ENCODE peak calls at places on chromosome 11, in four cellular contexts. C, D, Y and I are unnamed samples.

GRCh38 chr11:777288-778255 is at the start of gene GATD1:
- DNase-seq in C (peak; percentile 94), D (peak; percentile 73), Y (peak; percentile 44), I (peak; percentile 96)

GRCh38 chr11:108467091-108467823 is at the start of gene C11orf65:
- DNase-seq in Y (peak; percentile 96), C (peak; percentile 97), D (peak; percentile 93), I (peak; percentile 95)

GRCh38 chr11:122226810-122227379 is 110.9 kb upstream of the BLID start:
- DNase-seq in C (no peak), Y (no peak), D (no peak), I (no peak)

GRCh38 chr11:119671048-119671447 is 58.0 kb downstream of the NECTIN1 start:
- DNase-seq in Y (no peak), C (no peak), D (no peak), I (no peak)

GRCh38 chr11:91081440-91082088 is 858.7 kb upstream of the CHORDC1 start:
- DNase-seq in Y (no peak), D (no peak), C (no peak), I (peak; percentile 3)

GRCh38 chr11:1153105-1153950 is 4.4 kb upstream of the MUC5AC start:
- DNase-seq in C (no peak), Y (no peak), D (peak; percentile 7), I (peak; percentile 45)

GRCh38 chr11:70270877-70271634 is 566 bp downstream of the PPFIA1 start:
- DNase-seq in C (peak; percentile 53), D (peak; percentile 37), Y (no peak), I (peak; percentile 58)

GRCh38 chr11:82906236-82906635 is 4.7 kb downstream of the DDIAS start:
- DNase-seq in C (peak; percentile 12), D (peak; percentile 26), Y (no peak), I (peak; percentile 12)

GRCh38 chr11:119363874-119364590 is 17.5 kb downstream of the USP2 start:
- DNase-seq in Y (no peak), D (no peak), C (peak; percentile 76), I (peak; percentile 31)

DNA sequence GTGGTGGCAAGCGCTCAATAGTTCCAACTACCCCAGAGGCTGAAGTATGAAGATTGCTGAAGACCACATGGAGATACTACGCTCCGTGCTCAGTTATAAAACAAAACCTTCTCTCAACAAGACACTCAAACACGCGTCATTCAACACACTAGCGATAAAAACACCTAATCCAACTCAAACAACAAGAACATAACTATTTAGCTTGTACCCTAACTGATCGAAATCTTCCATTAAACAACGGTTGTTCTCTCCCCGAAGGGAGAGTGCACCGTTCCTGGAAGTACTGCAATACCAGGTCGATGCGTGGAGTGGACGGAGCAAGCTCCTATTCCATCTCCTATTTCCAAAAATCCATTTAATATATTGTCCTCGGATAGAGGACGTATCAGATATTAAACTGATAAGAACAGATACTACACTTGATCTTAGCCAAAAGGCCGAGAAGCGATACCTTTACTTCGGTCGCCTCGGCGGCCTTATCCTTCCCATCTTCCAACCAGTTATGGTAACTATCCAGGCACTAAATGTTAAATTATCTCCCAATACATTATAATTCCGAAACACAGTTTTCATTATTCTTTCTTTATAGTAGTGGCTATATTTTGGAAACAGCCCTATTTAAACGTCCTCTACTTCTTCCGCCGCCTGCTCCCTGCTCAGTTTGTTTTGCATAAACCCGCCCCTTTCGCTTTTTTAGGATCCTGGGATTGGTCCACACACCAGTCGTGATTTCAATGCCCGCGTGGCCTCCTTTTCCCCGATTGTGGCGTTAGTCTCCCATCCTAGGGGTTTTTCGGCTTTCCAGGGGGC is 2.2 kb upstream of the WDR74 start:
- DNase-seq in D (peak; percentile 98), C (peak; percentile 96), Y (peak; percentile 100), I (peak; percentile 99)
- TF ChIP-seq REST in D (no peak), C (peak; percentile 92), Y (peak; percentile 40), I (peak; percentile 95)

GRCh38 chr11:18397921-18398320 is 3.6 kb downstream of the LDHA start:
- DNase-seq in C (no peak), D (no peak), Y (no peak), I (no peak)
- TF ChIP-seq CHD4 in C (no peak), D (no peak), Y (no peak), I (no peak)

GRCh38 chr11:12694182-12694531 is 19.9 kb downstream of the TEAD1 start:
- DNase-seq in C (no peak), D (no peak), Y (no peak), I (no peak)
- TF ChIP-seq REST in C (no peak), D (no peak), Y (no peak), I (no peak)

GRCh38 chr11:58919561-58919960 is 19.7 kb upstream of the GLYATL1 start:
- DNase-seq in C (no peak), Y (no peak), D (no peak), I (no peak)
- TF ChIP-seq CHD4 in C (no peak), Y (no peak), D (no peak), I (no peak)

GRCh38 chr11:20973959-20974358 is 304.6 kb downstream of the NELL1 start:
- DNase-seq in D (no peak), Y (no peak), C (no peak), I (no peak)
- TF ChIP-seq REST in D (peak; percentile 14), Y (peak; percentile 66), C (no peak), I (peak; percentile 61)

GRCh38 chr11:8167796-8168195 is 1.0 kb downstream of the RIC3 start:
- DNase-seq in Y (no peak), D (no peak), C (no peak), I (no peak)
- TF ChIP-seq CHD4 in Y (no peak), D (no peak), C (no peak), I (no peak)

DNA sequence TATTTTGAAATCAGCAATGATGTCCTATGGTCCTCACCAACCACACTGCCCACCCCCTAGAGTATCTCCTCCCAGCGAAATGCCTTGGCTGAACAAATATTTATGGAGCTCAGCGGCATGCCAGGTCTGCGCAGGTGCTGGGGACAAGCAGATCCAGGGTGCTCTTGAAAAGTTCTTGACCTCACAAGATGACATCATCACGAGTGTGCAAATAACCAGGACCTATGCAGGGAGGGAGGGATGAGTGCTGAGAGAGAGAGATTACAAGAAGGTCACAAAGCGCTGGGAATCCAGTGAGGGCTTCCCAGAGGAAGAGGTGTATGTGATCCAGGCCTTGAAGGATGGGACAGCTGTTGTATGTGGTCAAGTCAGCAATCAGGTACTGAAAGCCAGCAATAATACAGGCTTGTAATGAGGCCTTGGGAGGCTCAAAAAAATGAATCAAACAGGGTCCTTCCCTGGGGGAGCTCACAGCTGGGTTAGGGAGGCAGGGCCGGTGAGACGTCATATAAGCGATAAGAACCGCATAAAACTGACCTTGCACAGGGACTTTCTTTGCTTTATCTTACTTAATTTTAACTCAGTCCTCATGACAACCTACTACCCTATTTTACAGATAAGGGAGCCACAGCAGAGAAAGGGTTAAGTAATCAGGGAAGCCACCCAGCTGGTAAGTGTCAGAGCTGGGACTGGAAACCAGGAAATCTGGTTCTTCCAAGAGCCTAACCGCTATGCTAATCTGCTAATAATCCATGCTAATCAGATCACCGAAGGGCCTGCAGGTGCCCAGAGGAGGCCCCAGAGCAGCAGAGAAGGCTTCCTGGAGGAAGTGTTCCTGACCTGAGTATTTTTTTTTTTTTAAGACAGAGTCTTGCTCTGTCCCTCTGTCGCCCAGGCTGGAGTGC is 8.2 kb downstream of the ARRB1 start:
- DNase-seq in D (peak; percentile 95), Y (no peak), C (peak; percentile 64), I (peak; percentile 94)
- TF ChIP-seq REST in D (no peak), Y (no peak), C (no peak), I (no peak)

DNA sequence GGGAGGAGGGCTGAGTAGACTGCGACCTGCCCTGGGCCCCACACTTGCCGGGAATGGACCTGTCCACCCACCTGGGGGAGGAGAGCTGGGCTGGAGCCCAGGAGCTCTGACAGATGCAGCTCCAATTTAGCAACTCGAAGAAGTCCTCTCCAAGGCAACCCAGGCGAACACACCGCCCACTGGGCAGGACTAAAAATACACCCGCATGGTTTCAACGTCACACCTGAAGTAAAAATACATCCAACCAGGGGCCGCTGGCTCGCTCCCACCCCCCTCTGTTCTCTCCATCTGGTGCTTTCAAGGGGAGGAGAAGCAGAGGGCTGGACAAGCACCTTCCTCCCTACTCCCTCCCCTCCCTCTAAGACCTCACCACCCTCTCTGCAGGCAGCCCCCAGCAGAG is 119.9 kb downstream of the FEZ1 start:
- DNase-seq in D (no peak), C (peak; percentile 8), Y (no peak), I (no peak)
- TF ChIP-seq CHD4 in D (no peak), C (no peak), Y (no peak), I (no peak)

GRCh38 chr11:10750838-10751580 is at the start of gene CTR9:
- DNase-seq in D (peak; percentile 87), C (peak; percentile 96), Y (peak; percentile 68), I (peak; percentile 94)
- TF ChIP-seq REST in D (no peak), C (no peak), Y (no peak), I (peak; percentile 27)

GRCh38 chr11:46347637-46348311 is 511 bp downstream of the DGKZ start:
- DNase-seq in D (no peak), Y (no peak), C (no peak), I (no peak)

GRCh38 chr11:46346886-46347636 is at the start of gene DGKZ:
- DNase-seq in D (peak; percentile 66), Y (no peak), C (peak; percentile 88), I (peak; percentile 81)

GRCh38 chr11:46343520-46343919 is 3.7 kb upstream of the DGKZ start:
- DNase-seq in D (peak; percentile 50), Y (no peak), C (no peak), I (no peak)

GRCh38 chr11:46345131-46345597 is 2.1 kb upstream of the DGKZ start:
- DNase-seq in D (no peak), C (peak; percentile 51), Y (no peak), I (no peak)

GRCh38 chr11:46345881-46346484 is 1.3 kb upstream of the DGKZ start:
- DNase-seq in D (no peak), C (no peak), Y (no peak), I (no peak)
- TF ChIP-seq CHD4 in D (no peak), C (no peak), Y (no peak), I (no peak)